ENCODE peak calls at places on chromosomes 13 and 19, in five cellular contexts. One of them, this sample, is unnamed.

GRCh38 chr13:104984296-104984818 is 1551.1 kb downstream of the EFNB2 start:
- DNase-seq in K562: no peak
- DNase-seq in GM12878: peak; percentile 92
- DNase-seq in HepG2: no peak
- DNase-seq in SK-N-SH: peak; percentile 8
- DNase-seq in this sample: no peak

GRCh38 chr19:15672580-15673175 is at the start of gene CYP4F12:
- DNase-seq in K562: peak; percentile 57
- DNase-seq in GM12878: no peak
- DNase-seq in HepG2: peak; percentile 76
- DNase-seq in SK-N-SH: no peak
- DNase-seq in this sample: no peak

GRCh38 chr19:40247735-40248262 is 21.3 kb upstream of the CCNP start:
- DNase-seq in K562: no peak
- DNase-seq in GM12878: no peak
- DNase-seq in HepG2: no peak
- DNase-seq in SK-N-SH: no peak
- DNase-seq in this sample: no peak

GRCh38 chr13:98285852-98286594 is 109.0 kb upstream of the RNF113B start:
- DNase-seq in K562: no peak
- DNase-seq in GM12878: no peak
- DNase-seq in HepG2: no peak
- DNase-seq in SK-N-SH: no peak
- DNase-seq in this sample: no peak

GRCh38 chr19:7869910-7870511 is 4.2 kb downstream of the PRR36 start:
- DNase-seq in K562: peak; percentile 96
- DNase-seq in GM12878: no peak
- DNase-seq in HepG2: peak; percentile 87
- DNase-seq in SK-N-SH: peak; percentile 71
- DNase-seq in this sample: no peak

GRCh38 chr19:7373862-7374261 is 25.1 kb downstream of the ARHGEF18 start:
- DNase-seq in K562: peak; percentile 67
- DNase-seq in GM12878: no peak
- DNase-seq in HepG2: peak; percentile 35
- DNase-seq in SK-N-SH: no peak
- DNase-seq in this sample: no peak

GRCh38 chr19:34225659-34226015 is 28.7 kb upstream of the GARRE1 start:
- DNase-seq in K562: no peak
- DNase-seq in GM12878: no peak
- DNase-seq in HepG2: no peak
- DNase-seq in SK-N-SH: no peak
- DNase-seq in this sample: no peak

GRCh38 chr19:576768-577438 is 4.5 kb downstream of the BSG start:
- DNase-seq in K562: no peak
- DNase-seq in GM12878: no peak
- DNase-seq in HepG2: no peak
- DNase-seq in SK-N-SH: no peak
- DNase-seq in this sample: no peak

GRCh38 chr13:43441464-43441863 is 345.3 kb downstream of the ENOX1 start:
- DNase-seq in K562: no peak
- DNase-seq in GM12878: no peak
- DNase-seq in HepG2: no peak
- DNase-seq in SK-N-SH: no peak
- DNase-seq in this sample: no peak

GRCh38 chr19:32977269-32977668 is 5.2 kb downstream of the FAAP24 start:
- DNase-seq in K562: no peak
- DNase-seq in GM12878: no peak
- DNase-seq in HepG2: no peak
- DNase-seq in SK-N-SH: no peak
- DNase-seq in this sample: no peak

GRCh38 chr19:2051771-2052704 is 994 bp upstream of the MKNK2 start:
- DNase-seq in K562: no peak
- DNase-seq in GM12878: peak; percentile 72
- DNase-seq in HepG2: no peak
- DNase-seq in SK-N-SH: no peak
- DNase-seq in this sample: no peak

GRCh38 chr19:39137131-39137530 is 11.5 kb downstream of the PAK4 start:
- DNase-seq in K562: no peak
- DNase-seq in GM12878: no peak
- DNase-seq in HepG2: no peak
- DNase-seq in SK-N-SH: peak; percentile 14
- DNase-seq in this sample: no peak

GRCh38 chr19:39140195-39140516 is 14.6 kb downstream of the PAK4 start:
- DNase-seq in K562: peak; percentile 37
- DNase-seq in GM12878: no peak
- DNase-seq in HepG2: no peak
- DNase-seq in SK-N-SH: peak; percentile 76
- DNase-seq in this sample: no peak

GRCh38 chr19:39140594-39140993 is 15.0 kb downstream of the PAK4 start:
- DNase-seq in K562: no peak
- DNase-seq in GM12878: no peak
- DNase-seq in HepG2: no peak
- DNase-seq in SK-N-SH: no peak
- DNase-seq in this sample: no peak

GRCh38 chr19:39139305-39140194 is 14.0 kb downstream of the PAK4 start:
- DNase-seq in K562: peak; percentile 68
- DNase-seq in GM12878: no peak
- DNase-seq in HepG2: no peak
- DNase-seq in SK-N-SH: no peak
- DNase-seq in this sample: no peak

DNA sequence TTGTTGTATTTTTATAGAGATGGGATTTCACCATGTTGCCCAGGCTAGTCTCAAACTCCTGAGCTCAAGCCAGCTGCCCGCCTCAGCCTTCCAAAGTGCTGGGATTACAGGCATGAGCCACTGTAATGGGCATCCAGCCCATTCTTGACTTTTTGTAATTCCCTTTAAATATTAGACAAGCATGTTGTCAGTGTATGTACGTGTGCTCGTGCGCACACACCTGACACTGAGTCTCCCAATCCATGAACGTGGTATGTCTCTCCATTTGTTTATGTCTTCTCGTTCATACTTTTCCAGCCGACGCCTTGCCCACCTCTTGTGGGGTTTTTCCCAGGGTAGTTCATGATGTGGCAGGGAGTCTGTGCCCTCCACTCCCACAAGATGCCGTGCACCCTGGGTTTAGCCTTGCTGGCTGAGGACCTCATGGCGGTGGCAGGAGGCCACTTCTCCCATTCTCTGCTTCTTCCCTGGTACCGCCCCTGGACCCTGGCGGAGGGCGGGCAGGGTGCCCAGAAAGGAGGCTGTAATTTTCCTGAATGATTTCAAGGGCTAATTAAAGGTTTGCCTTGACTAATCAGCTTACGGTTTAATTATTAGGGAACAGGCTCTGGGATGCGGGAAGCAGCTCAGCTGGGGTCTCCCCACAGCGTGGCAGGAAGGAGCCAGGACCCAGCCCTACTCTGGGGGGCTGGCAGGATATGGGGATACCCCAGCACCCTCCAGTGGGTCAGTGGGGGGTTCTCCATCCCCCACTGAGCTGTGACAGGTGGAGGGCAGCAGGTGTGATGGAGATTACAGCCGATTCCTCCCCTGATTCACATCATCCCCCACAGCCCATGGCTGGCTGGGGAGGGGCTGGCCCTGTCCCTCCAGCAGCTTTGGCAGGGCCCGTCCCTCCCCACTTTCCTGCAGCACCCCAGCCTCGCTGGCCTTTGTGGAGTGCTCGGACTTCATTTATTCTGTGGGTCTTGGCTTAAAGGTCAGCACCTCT is 12.9 kb downstream of the PAK4 start:
- DNase-seq in K562: no peak
- DNase-seq in GM12878: no peak
- DNase-seq in HepG2: no peak
- DNase-seq in SK-N-SH: peak; percentile 29
- DNase-seq in this sample: no peak
- TF ChIP-seq TAF1 in K562: no peak
- TF ChIP-seq TAF1 in GM12878: no peak
- TF ChIP-seq TAF1 in HepG2: no peak
- TF ChIP-seq TAF1 in SK-N-SH: no peak
- TF ChIP-seq TAF1 in this sample: no peak

DNA sequence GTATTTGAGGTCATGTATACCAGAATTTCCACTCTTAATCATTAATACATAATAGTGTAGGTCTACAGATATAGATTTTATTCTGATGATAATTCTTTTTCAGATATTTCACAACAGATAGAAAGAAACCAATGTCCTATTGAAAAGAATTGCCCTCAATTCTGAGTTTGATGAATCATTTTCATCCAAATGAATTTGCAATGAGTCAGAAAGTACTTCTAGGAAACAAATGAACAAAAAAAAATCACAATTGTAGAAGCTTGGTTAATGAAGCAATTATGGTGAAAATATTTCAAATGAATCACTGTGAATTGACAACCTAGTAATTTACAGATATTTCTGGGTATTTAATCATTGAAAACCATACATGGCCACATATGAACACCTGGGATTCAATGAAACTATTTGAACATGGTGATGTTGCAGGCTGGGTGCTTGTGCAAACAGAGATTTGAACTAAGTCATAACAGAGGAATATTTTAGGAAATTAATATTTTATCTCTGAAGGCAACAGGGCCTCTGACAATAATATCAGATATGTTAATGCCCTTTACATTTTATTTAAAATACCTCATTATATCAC is 360.9 kb downstream of the SLITRK5 start:
- DNase-seq in K562: no peak
- DNase-seq in GM12878: no peak
- DNase-seq in HepG2: no peak
- DNase-seq in SK-N-SH: no peak
- DNase-seq in this sample: no peak
- TF ChIP-seq TAF1 in K562: no peak
- TF ChIP-seq TAF1 in GM12878: no peak
- TF ChIP-seq TAF1 in HepG2: no peak
- TF ChIP-seq TAF1 in SK-N-SH: no peak
- TF ChIP-seq TAF1 in this sample: no peak

DNA sequence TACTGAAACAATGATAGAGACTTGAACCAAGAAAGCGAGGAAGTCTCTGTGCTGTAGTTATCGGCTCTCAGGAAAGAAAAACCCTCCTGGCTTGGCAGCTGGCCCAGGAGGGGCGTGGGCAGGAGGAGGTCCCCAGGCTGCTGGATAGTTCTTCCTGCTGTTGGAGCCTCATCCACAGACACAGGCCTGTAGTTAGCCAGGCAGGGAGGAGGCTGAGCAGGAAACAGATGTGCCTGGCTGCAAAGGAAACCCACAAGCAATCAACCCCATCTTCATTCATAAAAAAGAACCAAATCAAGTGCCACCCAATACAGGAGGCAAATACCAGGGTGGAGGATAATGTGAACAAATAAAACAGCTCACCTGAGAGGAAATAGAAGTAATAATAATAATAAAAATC is 86.2 kb downstream of the IRS2 start:
- DNase-seq in K562: peak; percentile 88
- DNase-seq in GM12878: no peak
- DNase-seq in HepG2: no peak
- DNase-seq in SK-N-SH: peak; percentile 87
- DNase-seq in this sample: no peak
- TF ChIP-seq TAF1 in K562: no peak
- TF ChIP-seq TAF1 in GM12878: no peak
- TF ChIP-seq TAF1 in HepG2: no peak
- TF ChIP-seq TAF1 in SK-N-SH: no peak
- TF ChIP-seq TAF1 in this sample: no peak

DNA sequence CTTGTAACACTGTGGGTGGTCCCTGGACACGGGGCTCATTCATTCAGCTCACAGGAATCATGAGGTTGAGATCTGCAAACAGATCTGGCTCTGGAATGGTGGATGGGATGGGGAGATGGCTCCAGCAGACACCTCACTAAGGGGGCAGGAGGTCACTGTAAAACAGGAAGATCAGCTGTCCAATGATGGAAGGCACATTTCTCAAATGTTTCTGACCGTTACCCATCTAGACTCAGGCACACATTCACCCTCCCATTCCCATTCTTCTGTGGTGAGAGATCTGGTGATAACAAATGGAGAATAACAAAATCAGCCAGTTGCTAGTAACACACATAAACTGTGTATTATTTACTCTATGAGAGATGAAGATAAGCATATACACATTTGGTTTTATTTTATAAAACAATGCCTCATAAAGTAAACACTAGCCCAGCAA is 236.0 kb downstream of the TSHZ3 start:
- DNase-seq in K562: no peak
- DNase-seq in GM12878: no peak
- DNase-seq in HepG2: no peak
- DNase-seq in SK-N-SH: no peak
- DNase-seq in this sample: no peak
- TF ChIP-seq TAF1 in K562: no peak
- TF ChIP-seq TAF1 in GM12878: no peak
- TF ChIP-seq TAF1 in HepG2: no peak
- TF ChIP-seq TAF1 in SK-N-SH: no peak
- TF ChIP-seq TAF1 in this sample: no peak

DNA sequence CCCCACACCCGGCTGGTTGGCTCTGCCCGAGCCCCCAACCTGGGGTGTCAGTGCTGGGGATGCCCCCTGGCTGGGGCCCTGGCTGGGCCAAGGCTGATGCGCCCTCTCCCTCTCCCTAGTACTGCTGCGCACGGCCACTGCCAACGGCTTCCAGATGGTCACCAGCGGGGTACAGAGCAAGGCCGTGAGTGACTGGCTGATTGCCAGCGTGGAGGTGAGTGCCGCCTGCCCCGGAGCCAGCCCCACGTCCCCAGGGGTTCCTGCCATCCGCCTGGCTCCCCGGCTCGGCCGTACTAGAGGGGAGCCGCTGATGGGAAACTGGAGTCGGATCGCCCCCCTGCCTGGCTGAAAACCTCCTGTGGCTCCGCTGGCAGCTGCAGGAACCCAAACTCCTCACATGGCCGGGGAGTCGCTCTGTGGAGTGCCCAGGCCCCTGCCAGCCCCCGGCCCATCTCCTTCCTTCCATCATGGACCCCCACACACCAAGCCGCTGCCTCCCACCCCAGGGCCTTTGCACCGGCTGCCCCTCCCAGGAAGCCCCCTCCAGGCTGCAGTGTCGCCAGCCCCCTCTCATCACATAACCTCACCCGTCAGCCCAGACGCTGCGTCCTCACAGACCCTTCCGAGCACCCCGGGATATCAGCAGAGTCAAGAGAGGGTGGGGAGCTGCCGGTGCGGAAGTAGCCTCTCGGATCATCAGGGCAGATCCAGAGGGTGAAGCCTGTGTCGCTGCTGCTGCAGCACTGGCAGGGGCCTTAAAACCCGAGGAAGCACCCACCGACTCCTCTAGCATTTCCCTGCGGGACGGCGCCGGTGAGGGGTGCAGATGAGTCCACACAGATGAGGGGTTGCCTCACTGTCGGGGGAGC is 10.6 kb downstream of the NCLN start:
- DNase-seq in K562: no peak
- DNase-seq in GM12878: no peak
- DNase-seq in HepG2: no peak
- DNase-seq in SK-N-SH: peak; percentile 60
- DNase-seq in this sample: no peak
- TF ChIP-seq TAF1 in K562: no peak
- TF ChIP-seq TAF1 in GM12878: no peak
- TF ChIP-seq TAF1 in HepG2: no peak
- TF ChIP-seq TAF1 in SK-N-SH: no peak
- TF ChIP-seq TAF1 in this sample: no peak

DNA sequence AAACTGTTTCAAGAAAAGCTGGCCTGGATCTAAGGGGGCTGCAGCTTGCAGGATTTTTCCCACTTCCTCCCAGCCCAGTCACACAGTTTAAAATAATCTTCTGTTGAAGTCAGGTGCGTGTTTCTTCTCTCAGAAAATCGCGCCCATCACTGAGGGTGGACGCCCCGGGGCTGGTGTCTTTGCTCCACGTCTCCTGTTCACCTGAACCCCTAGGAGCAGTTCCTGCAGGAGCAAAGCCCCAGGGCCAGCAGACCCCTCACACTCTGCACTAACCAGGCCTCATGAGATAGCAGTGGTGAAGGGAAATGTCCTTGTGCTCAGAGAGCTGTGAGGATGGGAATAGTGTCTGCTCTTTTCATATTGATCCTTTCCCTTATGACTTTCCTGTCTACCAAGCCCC is 920 bp upstream of the SIGLEC7 start:
- DNase-seq in K562: no peak
- DNase-seq in GM12878: no peak
- DNase-seq in HepG2: no peak
- DNase-seq in SK-N-SH: no peak
- DNase-seq in this sample: no peak
- TF ChIP-seq TAF1 in K562: no peak
- TF ChIP-seq TAF1 in GM12878: no peak
- TF ChIP-seq TAF1 in HepG2: no peak
- TF ChIP-seq TAF1 in SK-N-SH: no peak
- TF ChIP-seq TAF1 in this sample: no peak